ENCODE peak calls at places on chromosomes 11 and 22, in six cellular contexts. Z is K562, D is SK-N-SH, L is HepG2, W is A549, H is GM12878. C is an unnamed sample.

GRCh38 chr22:47795477-47796127 is 1033.2 kb downstream of the TBC1D22A start:
- DNase-seq in Z (no peak), D (no peak), L (no peak), W (no peak), H (no peak), C (no peak)

GRCh38 chr11:85776951-85777602 is 33.9 kb downstream of the SYTL2 start:
- DNase-seq in D (no peak), H (no peak), L (peak; percentile 13), Z (no peak), W (no peak), C (no peak)

GRCh38 chr11:2912498-2912897 is 16.7 kb downstream of the PHLDA2 start:
- DNase-seq in Z (peak; percentile 87), H (no peak), L (peak; percentile 69), D (peak; percentile 67), W (peak; percentile 76), C (peak; percentile 85)

GRCh38 chr22:38870791-38871359 is 1.1 kb downstream of the CBX6 start:
- DNase-seq in L (no peak), H (no peak), D (no peak), W (no peak), Z (no peak), C (no peak)

GRCh38 chr11:32137263-32137662 is 46.4 kb downstream of the RCN1 start:
- DNase-seq in L (no peak), H (no peak), W (peak; percentile 70), Z (no peak), D (no peak), C (peak; percentile 99)

GRCh38 chr11:13143486-13144297 is 133.9 kb upstream of the BMAL1 start:
- DNase-seq in Z (no peak), W (no peak), D (no peak), H (no peak), L (no peak), C (no peak)

GRCh38 chr22:42500164-42500835 is 19.3 kb downstream of the RRP7A start:
- DNase-seq in W (peak; percentile 85), Z (peak; percentile 86), D (peak; percentile 96), L (no peak), H (peak; percentile 37), C (peak; percentile 35)

GRCh38 chr11:73177380-73178091 is 35.4 kb upstream of the FCHSD2 start:
- DNase-seq in W (no peak), D (no peak), Z (no peak), H (no peak), L (peak; percentile 88), C (no peak)

GRCh38 chr11:78647986-78648875 is 73.6 kb upstream of the NARS2 start:
- DNase-seq in D (peak; percentile 16), L (no peak), W (no peak), Z (no peak), H (no peak), C (no peak)

GRCh38 chr22:45083659-45084305 is 74.0 kb upstream of the PHF21B start:
- DNase-seq in W (peak; percentile 18), H (no peak), L (no peak), D (no peak), Z (no peak), C (peak; percentile 81)

GRCh38 chr11:9232482-9232881 is 32.7 kb downstream of the DENND5A start:
- DNase-seq in L (no peak), W (no peak), D (no peak), H (no peak), Z (no peak), C (no peak)

DNA sequence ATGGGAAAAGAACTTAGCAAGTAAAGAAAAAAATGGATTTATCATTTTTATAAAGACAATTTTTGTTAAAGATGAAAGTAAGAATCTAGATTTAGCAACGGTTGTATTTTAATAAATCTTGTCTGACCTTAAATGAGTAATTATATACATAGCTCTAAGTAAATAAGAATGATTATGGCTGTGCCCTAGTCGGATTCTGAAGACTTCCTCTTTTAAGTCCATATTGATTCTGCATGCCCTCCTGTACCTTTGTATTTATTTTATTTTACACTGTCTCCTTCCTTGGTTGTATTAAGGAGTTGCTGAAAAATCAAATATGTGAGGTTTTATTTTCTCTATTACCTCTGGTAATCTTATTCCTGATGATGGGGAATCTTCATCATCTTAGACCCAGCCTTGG is 7.2 kb downstream of the RBX1 start:
- DNase-seq in D (no peak), L (no peak), H (no peak), Z (no peak), W (no peak), C (no peak)
- H3K4me2 ChIP-seq in D (no peak overlapping the region), L (no peak overlapping the region), H (no peak overlapping the region), Z (no peak overlapping the region), W (no peak overlapping the region), C (no peak overlapping the region)

DNA sequence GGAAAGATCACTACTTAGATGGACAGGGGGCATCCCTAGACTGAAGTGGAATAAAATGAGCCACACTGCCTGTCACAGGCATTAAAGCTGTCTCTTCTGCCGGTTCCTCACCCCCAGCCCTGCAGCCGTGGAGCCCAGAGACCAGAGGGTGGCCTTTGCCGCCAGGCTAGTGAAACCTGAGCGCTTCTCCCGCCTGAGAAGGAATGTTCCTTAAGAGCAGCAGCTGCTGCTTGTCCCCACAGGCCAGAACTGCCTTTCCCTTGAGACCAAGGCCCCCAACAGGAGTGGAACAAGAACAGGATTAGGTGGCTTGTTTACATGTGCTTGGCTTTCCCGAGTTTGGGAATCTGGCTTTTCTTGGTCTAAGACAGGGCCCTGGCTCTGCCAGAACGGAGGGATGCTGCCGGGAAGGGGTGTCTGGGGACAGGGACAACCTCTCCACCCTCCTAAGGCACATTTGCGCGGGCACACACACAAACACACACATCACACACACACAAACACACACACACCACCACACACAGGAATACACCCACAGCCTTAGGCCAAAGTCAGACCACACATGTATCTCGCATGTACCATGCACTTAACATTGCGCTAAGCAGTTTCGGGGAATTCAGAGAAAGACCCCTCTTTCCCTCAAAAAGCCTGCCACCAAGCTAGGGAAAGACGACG is 91.8 kb downstream of the FEZ1 start:
- DNase-seq in D (no peak), L (no peak), Z (no peak), H (no peak), W (no peak), C (no peak)
- TF ChIP-seq USF2 in D (no peak), L (no peak), Z (no peak), H (no peak), W (no peak), C (no peak)

GRCh38 chr11:57785072-57785471 is 23.5 kb downstream of the CTNND1 start:
- DNase-seq in H (no peak), W (no peak), Z (no peak), D (no peak), L (no peak), C (no peak)

GRCh38 chr11:57779275-57779674 is 17.7 kb downstream of the CTNND1 start:
- DNase-seq in Z (no peak), W (peak; percentile 63), D (no peak), H (no peak), L (peak; percentile 86), C (peak; percentile 63)

GRCh38 chr11:57777969-57778317 is 16.3 kb downstream of the CTNND1 start:
- DNase-seq in W (peak; percentile 70), D (no peak), H (no peak), Z (no peak), L (peak; percentile 94), C (no peak)

GRCh38 chr11:57778318-57779037 is 16.9 kb downstream of the CTNND1 start:
- DNase-seq in Z (peak; percentile 73), D (peak; percentile 83), L (peak; percentile 99), H (no peak), W (peak; percentile 94), C (peak; percentile 98)

DNA sequence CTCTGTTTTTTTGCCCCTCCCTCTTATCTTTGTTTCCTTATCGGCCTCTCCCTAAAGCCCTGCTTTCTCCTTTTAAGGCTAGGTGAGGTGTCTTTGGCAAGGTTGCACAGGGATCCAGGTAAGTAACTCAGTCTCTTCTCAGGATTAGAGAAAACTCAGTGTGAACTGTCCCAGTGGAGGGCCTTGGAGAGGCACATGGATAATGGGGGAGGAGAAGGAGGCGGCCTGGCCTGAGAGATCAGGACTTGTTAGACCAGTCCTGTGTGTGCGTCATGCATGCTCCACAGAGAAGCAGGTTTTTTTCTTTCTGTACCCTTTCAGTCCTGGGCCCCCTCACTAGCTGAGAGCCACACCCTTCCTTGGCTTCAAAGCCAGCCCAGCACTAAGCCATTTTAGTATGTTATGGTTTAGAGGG is 19.9 kb downstream of the CTNND1 start:
- DNase-seq in W (no peak), L (no peak), D (no peak), Z (peak; percentile 60), H (no peak), C (peak; percentile 33)
- TF ChIP-seq RFX5 in W (no peak), L (no peak), D (no peak), Z (no peak), H (no peak), C (no peak)

GRCh38 chr11:126543691-126544090 is 188.2 kb downstream of the ST3GAL4 start:
- DNase-seq in H (no peak), W (no peak), D (no peak), Z (no peak), L (no peak), C (no peak)

GRCh38 chr11:126546694-126547093 is 191.2 kb downstream of the ST3GAL4 start:
- DNase-seq in Z (no peak), W (no peak), H (no peak), D (no peak), L (no peak), C (no peak)

GRCh38 chr11:126544311-126545056 is 189.0 kb downstream of the ST3GAL4 start:
- DNase-seq in Z (no peak), L (no peak), H (no peak), D (peak; percentile 73), W (no peak), C (peak; percentile 57)

GRCh38 chr11:126546191-126546590 is 190.7 kb downstream of the ST3GAL4 start:
- DNase-seq in L (no peak), D (no peak), Z (no peak), H (no peak), W (no peak), C (peak; percentile 21)

DNA sequence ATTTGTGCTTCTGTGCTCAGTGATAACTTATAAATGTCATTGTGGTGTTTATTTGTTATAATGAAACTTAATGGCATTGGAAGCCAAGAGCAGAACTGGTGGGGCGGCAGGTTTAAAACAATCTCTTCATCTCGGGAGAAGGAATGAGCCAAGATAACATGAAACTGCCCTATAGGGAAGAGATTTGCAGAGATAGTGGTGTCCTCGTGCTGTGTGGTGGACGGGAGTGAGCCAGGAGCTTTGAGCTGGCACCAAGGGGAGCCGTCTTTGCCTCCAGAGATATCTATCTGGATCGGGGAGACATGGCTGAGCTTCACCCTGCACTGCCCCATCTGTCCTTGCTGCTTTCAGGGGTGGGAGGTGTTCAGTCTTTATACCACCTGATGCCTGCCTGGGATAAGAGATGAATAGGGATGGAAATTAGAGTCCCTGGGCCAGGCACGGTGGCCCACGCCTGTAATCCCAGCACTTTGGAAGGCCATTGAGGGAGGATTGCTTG is 189.6 kb downstream of the ST3GAL4 start:
- DNase-seq in H (no peak), D (peak; percentile 65), L (no peak), W (no peak), Z (no peak), C (no peak)
- H3K4me2 ChIP-seq in H (no peak overlapping the region), D (no peak overlapping the region), L (no peak overlapping the region), W (no peak overlapping the region), Z (no peak overlapping the region), C (no peak overlapping the region)

C was measured in IMR-90.